ENCODE peak calls at places on chromosome 7, in eight cellular contexts. T is HCT116, K is fibroblast of lung, E is IMR-90, D is PC-9, H is neuronal stem cell, I is A549, C is endothelial cell of umbilical vein. A is an unnamed sample.

GRCh38 chr7:1850111-1850975 is 180.3 kb downstream of the ELFN1 start:
- DNase-seq in E (no peak), K (no peak), D (no peak), H (no peak), C (no peak), T (no peak), I (no peak), A (no peak)

GRCh38 chr7:87032604-87033003 is 26.9 kb downstream of the ELAPOR2 start:
- DNase-seq in T (no peak), H (no peak), I (no peak), C (no peak), K (no peak), E (no peak), D (no peak), A (no peak)

GRCh38 chr7:34949356-34949755 is 87.9 kb downstream of the DPY19L1 start:
- DNase-seq in C (no peak), K (peak), I (no peak), T (no peak), E (peak), D (no peak), H (no peak), A (no peak)

GRCh38 chr7:552711-553636 is 33.3 kb upstream of the PDGFA start:
- DNase-seq in I (no peak), T (no peak), C (no peak), H (no peak), D (no peak), K (no peak), E (no peak), A (no peak)

GRCh38 chr7:134480730-134481129 is 21.8 kb upstream of the AKR1B1 start:
- DNase-seq in I (peak), D (peak), H (no peak), T (peak), C (peak), K (peak), E (peak), A (no peak)

GRCh38 chr7:134916428-134916883 is 69.9 kb upstream of the AGBL3 start:
- DNase-seq in K (no peak), I (no peak), C (no peak), E (no peak), D (no peak), T (no peak), H (no peak), A (no peak)

GRCh38 chr7:157873664-157874063 is 536.9 kb downstream of the DNAJB6 start:
- DNase-seq in H (no peak), E (no peak), K (no peak), C (no peak), D (no peak), T (no peak), I (no peak), A (no peak)

GRCh38 chr7:135166338-135166989 is 4.0 kb downstream of the CYREN start:
- DNase-seq in K (no peak), E (no peak), D (no peak), H (no peak), I (no peak), C (peak), T (no peak), A (no peak)

GRCh38 chr7:39624935-39625694 is 1.7 kb downstream of the RALA start:
- DNase-seq in H (no peak), I (no peak), T (no peak), D (no peak), K (no peak), E (peak), C (peak), A (no peak)

GRCh38 chr7:112708236-112708635 is 82.0 kb downstream of the TMEM168 start:
- DNase-seq in D (no peak), I (no peak), C (no peak), T (no peak), K (no peak), H (peak), E (no peak), A (no peak)

GRCh38 chr7:113394856-113395255 is 276.5 kb upstream of the SMIM30 start:
- DNase-seq in E (no peak), T (no peak), K (no peak), C (no peak), I (no peak), H (no peak), D (no peak), A (no peak)

GRCh38 chr7:129557686-129558481 is 53.6 kb upstream of the NRF1 start:
- DNase-seq in E (no peak), I (no peak), C (no peak), D (no peak), H (no peak), K (no peak), T (no peak), A (no peak)

GRCh38 chr7:71787513-71787912 is 624.6 kb downstream of the CALN1 start:
- DNase-seq in H (no peak), K (peak), C (no peak), T (no peak), E (no peak), D (no peak), I (no peak), A (no peak)

GRCh38 chr7:129721139-129721538 is 109.6 kb downstream of the NRF1 start:
- DNase-seq in I (no peak), K (no peak), C (no peak), E (peak), D (no peak), H (no peak), T (no peak), A (no peak)

GRCh38 chr7:92768501-92769360 is 67.6 kb downstream of the CDK6 start:
- DNase-seq in E (peak), D (no peak), K (peak), T (no peak), H (no peak), C (no peak), I (no peak), A (no peak)

GRCh38 chr7:41918597-41918996 is 215.7 kb upstream of the INHBA start:
- DNase-seq in I (no peak), H (no peak), E (peak), K (peak), T (no peak), C (no peak), D (no peak), A (no peak)

GRCh38 chr7:114944742-114945625 is 23.1 kb downstream of the MDFIC start:
- DNase-seq in D (no peak), E (peak), K (peak), H (peak), I (no peak), T (no peak), C (peak), A (no peak)

GRCh38 chr7:96992624-96993452 is 12.5 kb upstream of the DLX6 start:
- DNase-seq in E (no peak), I (no peak), K (no peak), C (no peak), D (no peak), H (peak), T (no peak), A (no peak)

GRCh38 chr7:145398758-145399157 is 562.9 kb upstream of the TPK1 start:
- DNase-seq in E (no peak), C (no peak), H (peak), D (no peak), T (no peak), K (no peak), I (no peak), A (no peak)

GRCh38 chr7:117090820-117091219 is 137.5 kb downstream of the ST7 start:
- DNase-seq in C (no peak), D (no peak), H (no peak), I (no peak), E (no peak), T (no peak), K (peak), A (no peak)

GRCh38 chr7:17719998-17720397 is 220.3 kb downstream of the SNX13 start:
- DNase-seq in H (no peak), K (no peak), I (no peak), E (no peak), C (no peak), T (no peak), D (no peak), A (no peak)

GRCh38 chr7:97512441-97513207 is 219.3 kb upstream of the TAC1 start:
- DNase-seq in C (no peak), H (no peak), D (no peak), I (no peak), K (no peak), E (no peak), T (no peak), A (no peak)

GRCh38 chr7:76234931-76235441 is 33.3 kb downstream of the SRRM3 start:
- DNase-seq in C (peak), I (peak), T (peak), K (peak), E (peak), H (peak), D (no peak), A (peak)

GRCh38 chr7:111091623-111092370 is 870 bp downstream of the LRRN3 start:
- DNase-seq in I (no peak), H (peak), E (no peak), C (peak), D (no peak), K (no peak), T (no peak), A (no peak)

GRCh38 chr7:117645456-117646181 is 165.8 kb downstream of the CFTR start:
- DNase-seq in T (no peak), D (peak), H (no peak), K (peak), C (peak), I (no peak), E (peak), A (peak)

GRCh38 chr7:4266270-4267040 is 415.6 kb upstream of the FOXK1 start:
- DNase-seq in E (no peak), C (no peak), H (no peak), K (no peak), I (no peak), T (no peak), D (no peak), A (no peak)

GRCh38 chr7:28572321-28573058 is 160.2 kb downstream of the CREB5 start:
- DNase-seq in E (no peak), T (no peak), K (no peak), I (no peak), C (no peak), D (no peak), H (no peak), A (no peak)

GRCh38 chr7:75740846-75741497 is 2.2 kb upstream of the HIP1 start:
- DNase-seq in D (no peak), H (no peak), C (no peak), T (no peak), K (no peak), I (no peak), E (no peak), A (no peak)

GRCh38 chr7:116811768-116812167 is 50.6 kb upstream of the CAPZA2 start:
- DNase-seq in K (no peak), T (no peak), I (no peak), H (no peak), D (no peak), C (no peak), E (no peak), A (no peak)

GRCh38 chr7:157755741-157756140 is 418.9 kb downstream of the DNAJB6 start:
- DNase-seq in H (no peak), I (no peak), D (no peak), T (no peak), K (no peak), E (no peak), C (no peak), A (no peak)

GRCh38 chr7:1647961-1648631 is 22.0 kb upstream of the ELFN1 start:
- DNase-seq in D (no peak), I (no peak), K (no peak), C (no peak), H (no peak), E (no peak), T (no peak), A (no peak)

GRCh38 chr7:23462846-23463245 is 7.4 kb downstream of the IGF2BP3 start:
- DNase-seq in T (no peak), I (no peak), C (peak), D (peak), E (peak), H (no peak), K (peak), A (no peak)

GRCh38 chr7:20581956-20582355 is 33.5 kb upstream of the ABCB5 start:
- DNase-seq in T (no peak), C (no peak), I (no peak), K (no peak), H (no peak), D (no peak), E (no peak), A (no peak)

GRCh38 chr7:139341776-139342244 is 673 bp downstream of the FMC1 start:
- DNase-seq in I (peak), C (no peak), K (no peak), H (no peak), T (no peak), D (peak), E (no peak), A (no peak)

GRCh38 chr7:112160771-112161150 is 45.4 kb downstream of the DOCK4 start:
- DNase-seq in K (no peak), T (no peak), C (no peak), H (no peak), I (no peak), E (no peak), D (no peak), A (no peak)

GRCh38 chr7:157541295-157541608 is 204.4 kb downstream of the DNAJB6 start:
- DNase-seq in H (no peak), E (no peak), K (no peak), C (no peak), D (no peak), I (no peak), T (no peak), A (no peak)

GRCh38 chr7:123401295-123401694 is 133.1 kb downstream of the IQUB start:
- DNase-seq in T (peak), H (no peak), I (no peak), E (no peak), D (no peak), C (no peak), K (no peak), A (no peak)

GRCh38 chr7:92808006-92808405 is 28.4 kb downstream of the CDK6 start:
- DNase-seq in I (no peak), C (no peak), E (peak), D (no peak), H (no peak), K (no peak), T (no peak), A (no peak)

GRCh38 chr7:129401228-129401967 is 32.8 kb upstream of the STRIP2 start:
- DNase-seq in H (no peak), I (no peak), D (peak), E (no peak), K (peak), C (peak), T (no peak), A (no peak)

GRCh38 chr7:2860627-2861133 is 16.6 kb upstream of the GNA12 start:
- DNase-seq in H (no peak), D (no peak), C (no peak), T (no peak), I (no peak), E (no peak), K (peak), A (no peak)

GRCh38 chr7:2864204-2864985 is 20.3 kb upstream of the GNA12 start:
- DNase-seq in K (no peak), I (no peak), T (no peak), H (no peak), D (peak), C (no peak), E (no peak), A (no peak)

GRCh38 chr7:2863461-2864066 is 19.5 kb upstream of the GNA12 start:
- DNase-seq in E (peak), C (peak), D (peak), K (peak), H (no peak), T (peak), I (peak), A (peak)

GRCh38 chr7:2861509-2861908 is 17.4 kb upstream of the GNA12 start:
- DNase-seq in E (no peak), T (no peak), D (no peak), I (no peak), H (no peak), K (no peak), C (no peak), A (no peak)

DNA sequence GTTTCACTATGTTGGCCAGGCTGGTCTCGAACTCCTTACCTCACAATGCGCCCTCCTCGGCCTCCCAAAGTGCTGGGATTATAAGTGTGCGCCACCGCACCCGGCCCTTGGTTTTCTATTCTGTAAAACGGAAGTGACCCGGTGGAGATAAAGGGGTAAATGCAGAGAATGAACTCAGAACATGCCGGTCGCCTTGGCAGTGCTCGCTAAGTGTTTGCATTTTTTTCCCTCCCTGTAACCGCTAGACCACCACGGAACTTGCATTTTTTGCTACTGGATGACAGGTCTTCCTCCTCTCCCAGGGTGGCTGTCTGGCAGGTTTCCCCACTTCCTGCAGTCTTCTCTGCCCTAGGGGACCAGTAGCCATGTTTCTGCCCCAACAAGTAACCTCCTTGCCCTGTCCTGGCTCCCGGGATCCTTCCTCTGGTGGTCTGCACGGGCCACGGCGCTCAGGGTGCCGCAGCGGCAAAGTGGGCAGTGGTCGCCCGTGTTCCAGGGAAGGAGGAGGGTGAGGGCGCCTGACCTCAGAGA is 18.8 kb upstream of the GNA12 start:
- DNase-seq in E (peak), C (no peak), T (no peak), D (peak), I (no peak), H (no peak), K (peak), A (no peak)
- H3K4me2 ChIP-seq in E (peak), C (peak), T (peak), D (peak), I (peak), H (no peak), K (peak), A (no peak)

GRCh38 chr7:132475037-132475668 is 101.1 kb downstream of the PLXNA4 start:
- DNase-seq in K (no peak), I (no peak), D (no peak), H (no peak), E (no peak), C (no peak), T (no peak), A (no peak)
- H3K4me2 ChIP-seq in K (no peak), I (no peak), D (no peak), H (peak), E (no peak), C (no peak), T (no peak), A (no peak)

GRCh38 chr7:25208525-25209221 is 19.6 kb downstream of the NPVF start:
- DNase-seq in D (no peak), T (no peak), I (no peak), C (no peak), K (no peak), H (no peak), E (no peak), A (no peak)
- H3K4me2 ChIP-seq in D (no peak), T (no peak), I (no peak), C (no peak), K (no peak), H (no peak), E (no peak), A (no peak)

DNA sequence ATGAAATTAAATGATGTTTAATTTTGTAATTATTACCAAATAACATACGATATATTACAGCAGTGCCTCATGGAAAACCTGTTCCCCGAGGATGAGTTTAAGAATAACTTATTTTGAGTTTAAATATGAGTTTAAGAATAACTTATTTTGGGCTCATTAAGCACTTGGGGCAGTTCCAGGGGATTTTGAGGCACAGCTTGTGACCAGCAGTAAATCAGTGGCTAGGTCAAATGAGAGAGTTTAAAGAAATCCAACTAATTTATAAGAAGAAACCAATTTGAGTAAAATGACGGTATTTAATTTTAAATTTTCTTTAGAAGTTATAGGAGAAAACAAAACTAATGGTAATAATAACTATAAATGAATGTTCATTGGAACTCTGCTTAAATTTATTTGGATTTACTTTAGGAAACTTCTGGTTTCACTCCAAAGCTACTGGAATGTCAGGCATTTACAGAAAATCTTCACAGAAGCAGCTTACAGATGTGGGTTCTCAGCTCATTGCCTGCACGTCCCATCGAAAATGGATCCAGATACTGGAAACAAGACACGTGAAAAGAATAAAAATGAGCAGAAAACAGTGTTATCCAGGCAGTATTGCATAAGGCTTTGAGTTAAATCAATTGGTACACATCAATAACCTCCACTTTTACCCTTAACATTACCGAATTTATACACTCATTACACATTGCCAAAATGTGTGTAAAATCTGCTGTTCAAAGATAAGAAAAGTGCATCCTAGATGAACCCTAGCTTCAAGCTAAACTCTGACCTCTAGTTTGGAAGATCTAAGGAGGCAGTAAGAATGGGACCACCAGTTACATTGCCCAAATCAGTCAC is 784.6 kb upstream of the IGFBP3 start:
- DNase-seq in D (no peak), T (no peak), C (no peak), K (peak), H (no peak), I (no peak), E (peak), A (no peak)
- H3K4me2 ChIP-seq in D (no peak), T (no peak), C (no peak), K (peak), H (no peak), I (no peak), E (peak), A (no peak)

DNA sequence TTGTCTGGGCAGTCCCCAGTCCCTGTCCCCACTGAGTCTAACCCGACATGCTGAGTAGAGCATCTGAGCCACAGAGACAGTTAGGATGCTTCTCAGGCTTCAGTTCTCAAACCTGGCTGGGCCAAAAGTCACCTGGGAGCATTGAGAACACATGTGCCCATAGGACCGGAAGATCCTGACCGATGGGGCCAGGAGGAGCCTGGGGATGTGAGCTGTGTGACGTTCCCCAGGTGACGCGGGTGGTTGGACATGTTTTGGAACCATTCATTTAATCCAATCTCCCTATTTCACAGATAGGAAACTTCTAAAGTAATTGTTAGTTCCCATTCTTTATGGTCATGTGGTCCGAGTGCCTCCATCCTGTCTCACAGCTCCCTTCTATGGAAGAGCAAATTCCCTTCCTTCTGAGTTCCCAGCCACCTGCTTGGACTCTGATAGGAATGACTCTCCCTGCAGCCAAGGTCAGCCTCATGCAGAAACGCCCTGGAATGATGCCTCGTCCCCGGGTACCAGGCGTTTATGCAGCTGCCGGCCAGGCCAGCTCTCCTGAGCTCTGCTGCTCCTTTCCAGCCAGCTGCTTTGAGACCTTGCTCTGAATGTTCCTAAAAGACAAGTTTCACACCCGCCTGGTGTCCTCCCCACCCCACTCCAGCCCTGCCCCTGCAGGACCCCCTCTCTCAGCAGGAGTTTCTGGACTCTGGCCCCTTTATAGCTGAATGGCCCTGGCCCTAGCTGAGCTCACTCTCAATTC is 166.5 kb upstream of the RHEB start:
- DNase-seq in K (peak), C (no peak), I (no peak), E (no peak), H (no peak), D (no peak), T (no peak), A (no peak)
- H3K4me2 ChIP-seq in K (no peak), C (no peak), I (peak), E (no peak), H (no peak), D (peak), T (peak), A (no peak)

DNA sequence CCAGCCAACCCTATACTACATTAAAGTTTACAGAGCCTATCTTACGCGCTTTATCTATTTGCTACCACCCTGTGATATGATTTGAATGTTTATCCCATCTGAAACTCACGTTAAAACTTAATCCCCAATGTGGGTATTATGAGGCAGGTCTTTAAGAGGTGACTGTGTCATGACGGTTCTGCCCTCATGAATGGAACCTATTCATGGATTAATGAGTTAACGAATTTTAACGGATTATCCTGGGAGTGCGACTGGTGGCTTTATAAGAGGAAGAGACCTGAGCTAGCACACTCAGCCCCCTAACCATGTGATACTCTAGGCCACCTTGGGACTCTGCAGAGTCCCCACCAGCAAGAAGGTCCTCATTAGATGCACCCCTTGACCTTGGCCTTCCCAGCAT is 37.8 kb downstream of the SRPK2 start:
- DNase-seq in E (no peak), I (no peak), C (no peak), K (no peak), T (no peak), H (no peak), D (no peak), A (no peak)
- H3K4me2 ChIP-seq in E (no peak), I (no peak), C (no peak), K (no peak), T (no peak), H (no peak), D (no peak), A (no peak)

A was measured in keratinocyte.